ENCODE peak calls at places on chromosomes 6 and 20, in four cellular contexts. One of them, this sample, is unnamed.

GRCh38 chr6:44559486-44560270 is 172.2 kb downstream of the CDC5L start:
- DNase-seq in H1: no peak
- DNase-seq in transverse colon: no peak
- DNase-seq in suprapubic skin: no peak
- DNase-seq in this sample: no peak

GRCh38 chr6:100663219-100663863 is 198.6 kb upstream of the SIM1 start:
- DNase-seq in suprapubic skin: no peak
- DNase-seq in transverse colon: no peak
- DNase-seq in H1: no peak
- DNase-seq in this sample: no peak

GRCh38 chr6:100426241-100426640 is 38.5 kb downstream of the SIM1 start:
- DNase-seq in suprapubic skin: no peak
- DNase-seq in transverse colon: no peak
- DNase-seq in H1: no peak
- DNase-seq in this sample: no peak

GRCh38 chr20:63699466-63700198 is 3.2 kb downstream of the TNFRSF6B start:
- DNase-seq in suprapubic skin: peak; percentile 75
- DNase-seq in transverse colon: no peak
- DNase-seq in H1: no peak
- DNase-seq in this sample: no peak

GRCh38 chr6:12182676-12183075 is 107.5 kb upstream of the EDN1 start:
- DNase-seq in suprapubic skin: no peak
- DNase-seq in H1: no peak
- DNase-seq in transverse colon: no peak
- DNase-seq in this sample: no peak

GRCh38 chr20:50248104-50248631 is 57.5 kb downstream of the CEBPB start:
- DNase-seq in transverse colon: no peak
- DNase-seq in H1: no peak
- DNase-seq in suprapubic skin: no peak
- DNase-seq in this sample: no peak

GRCh38 chr6:44353336-44353735 is 10.9 kb downstream of the SPATS1 start:
- DNase-seq in H1: no peak
- DNase-seq in transverse colon: peak; percentile 18
- DNase-seq in suprapubic skin: no peak
- DNase-seq in this sample: no peak

GRCh38 chr6:149052350-149053106 is 265.0 kb upstream of the TAB2 start:
- DNase-seq in H1: no peak
- DNase-seq in suprapubic skin: no peak
- DNase-seq in transverse colon: no peak
- DNase-seq in this sample: peak; percentile 39

GRCh38 chr6:161038229-161039003 is 46.8 kb downstream of the MAP3K4 start:
- DNase-seq in H1: no peak
- DNase-seq in suprapubic skin: no peak
- DNase-seq in transverse colon: peak; percentile 24
- DNase-seq in this sample: no peak

GRCh38 chr6:81997091-81997926 is 244.8 kb upstream of the TENT5A start:
- DNase-seq in transverse colon: no peak
- DNase-seq in H1: no peak
- DNase-seq in suprapubic skin: no peak
- DNase-seq in this sample: no peak

DNA sequence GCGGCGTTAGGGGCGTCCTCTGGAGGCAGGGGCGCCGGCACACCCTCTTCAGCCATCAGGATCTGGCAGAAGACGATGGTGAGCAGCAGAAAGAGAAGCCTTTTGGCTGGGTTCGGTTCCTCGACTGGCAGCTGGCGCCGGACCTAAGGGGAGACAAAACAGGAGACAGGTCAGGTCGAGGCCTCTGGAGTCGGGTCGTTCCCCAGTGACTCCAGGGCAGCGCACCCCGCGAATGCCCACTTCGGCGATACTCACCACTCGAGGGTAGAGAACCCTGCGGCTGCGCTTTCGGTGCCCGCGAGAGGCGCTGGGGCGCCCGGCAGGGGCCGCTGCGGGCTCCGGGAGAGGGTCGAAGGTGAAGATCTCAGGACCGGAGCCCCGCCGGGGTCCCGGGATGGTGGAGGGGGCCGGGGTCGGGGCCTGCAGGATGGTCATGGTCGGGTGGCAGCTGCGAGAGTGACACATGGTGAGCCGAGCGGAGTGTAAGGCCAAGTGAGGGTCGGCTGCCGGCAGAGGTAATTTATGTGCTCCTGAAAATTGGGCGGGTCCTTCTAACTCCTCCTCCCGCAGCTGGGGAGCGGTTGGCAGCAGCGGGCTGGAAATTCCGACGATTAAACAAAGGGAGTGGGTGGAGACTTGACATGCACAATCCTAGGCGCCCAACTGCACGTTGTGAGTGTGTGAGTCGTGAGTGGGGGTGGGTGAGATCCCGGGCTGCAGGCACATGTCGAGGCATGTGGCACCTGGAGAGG is at the start of gene IER3:
- DNase-seq in H1: peak; percentile 91
- DNase-seq in transverse colon: peak; percentile 93
- DNase-seq in suprapubic skin: peak; percentile 93
- DNase-seq in this sample: peak; percentile 98
- TF ChIP-seq EP300 in H1: no peak
- TF ChIP-seq EP300 in transverse colon: no peak
- TF ChIP-seq EP300 in suprapubic skin: no peak
- TF ChIP-seq EP300 in this sample: no peak

GRCh38 chr6:7006536-7007191 is 101.1 kb upstream of the RREB1 start:
- DNase-seq in H1: no peak
- DNase-seq in suprapubic skin: no peak
- DNase-seq in transverse colon: no peak
- DNase-seq in this sample: no peak

GRCh38 chr6:7003041-7003440 is 104.7 kb upstream of the RREB1 start:
- DNase-seq in H1: no peak
- DNase-seq in suprapubic skin: no peak
- DNase-seq in transverse colon: no peak
- DNase-seq in this sample: no peak

GRCh38 chr6:7004581-7005297 is 103.0 kb upstream of the RREB1 start:
- DNase-seq in H1: no peak
- DNase-seq in transverse colon: no peak
- DNase-seq in suprapubic skin: no peak
- DNase-seq in this sample: no peak

DNA sequence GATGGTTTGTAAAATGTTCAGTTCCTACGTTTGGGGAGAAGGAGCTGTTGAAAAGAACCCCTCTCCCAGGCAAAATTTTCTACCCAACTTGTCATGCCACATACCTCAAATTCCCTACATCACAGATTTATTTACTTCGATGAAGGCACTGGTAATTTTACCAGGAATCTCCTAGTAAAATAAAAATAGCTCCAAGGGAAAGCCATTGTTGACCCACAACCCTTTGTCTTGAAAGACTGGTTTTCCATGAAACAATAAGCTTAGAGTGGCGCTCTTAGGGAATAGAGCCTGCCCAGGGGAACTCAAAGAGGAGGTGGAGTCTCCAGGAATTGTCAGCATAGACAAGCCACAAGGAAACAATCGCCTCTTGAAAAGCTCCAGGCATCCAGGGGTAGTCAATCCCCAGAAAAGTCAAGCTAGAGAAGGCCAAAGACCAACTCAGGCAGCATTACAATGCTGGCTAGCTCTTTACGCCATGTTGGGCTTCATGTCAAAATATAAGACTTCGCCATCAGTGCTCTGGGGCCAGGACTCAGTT is 99.2 kb upstream of the RREB1 start:
- DNase-seq in transverse colon: no peak
- DNase-seq in suprapubic skin: no peak
- DNase-seq in H1: no peak
- DNase-seq in this sample: no peak
- TF ChIP-seq POLR2AphosphoS5 in transverse colon: no peak
- TF ChIP-seq POLR2AphosphoS5 in suprapubic skin: no peak
- TF ChIP-seq POLR2AphosphoS5 in H1: no peak
- TF ChIP-seq POLR2AphosphoS5 in this sample: no peak

GRCh38 chr20:12823742-12824141 is 185.0 kb upstream of the SPTLC3 start:
- DNase-seq in suprapubic skin: no peak
- DNase-seq in transverse colon: no peak
- DNase-seq in H1: no peak
- DNase-seq in this sample: no peak
- TF ChIP-seq EP300 in suprapubic skin: no peak
- TF ChIP-seq EP300 in transverse colon: no peak
- TF ChIP-seq EP300 in H1: no peak
- TF ChIP-seq EP300 in this sample: no peak

GRCh38 chr6:93972791-93973190 is 553.4 kb upstream of the EPHA7 start:
- DNase-seq in suprapubic skin: no peak
- DNase-seq in transverse colon: no peak
- DNase-seq in H1: no peak
- DNase-seq in this sample: no peak

DNA sequence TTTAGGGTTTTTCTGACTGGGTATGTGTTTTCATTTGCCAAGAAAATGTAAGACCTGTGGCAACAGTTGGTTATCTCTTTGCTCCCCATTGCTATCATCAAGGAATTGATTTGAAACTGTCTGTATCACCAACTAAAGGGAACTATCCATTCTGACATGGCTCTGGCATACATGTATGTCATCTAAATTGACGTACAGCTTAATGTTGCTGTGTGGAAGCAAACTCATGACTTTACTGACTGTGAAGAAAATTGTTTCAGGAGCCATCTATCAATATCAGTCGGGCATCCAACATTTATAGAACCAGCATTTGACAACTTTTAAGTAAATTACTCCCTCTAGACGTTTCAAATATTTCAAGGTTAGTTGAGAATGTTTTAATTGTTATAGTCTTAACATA is 555.8 kb upstream of the EPHA7 start:
- DNase-seq in H1: no peak
- DNase-seq in transverse colon: no peak
- DNase-seq in suprapubic skin: no peak
- DNase-seq in this sample: no peak
- TF ChIP-seq POLR2AphosphoS5 in H1: no peak
- TF ChIP-seq POLR2AphosphoS5 in transverse colon: no peak
- TF ChIP-seq POLR2AphosphoS5 in suprapubic skin: no peak
- TF ChIP-seq POLR2AphosphoS5 in this sample: no peak